ENCODE peak calls at places on chromosomes 12 and 14, in eight cellular contexts. V is keratinocyte, X is tibial artery, D is hepatocyte, A is brain microvascular endothelial cell, L is gastrocnemius medialis, J is pancreas, N is endodermal cell. E is an unnamed sample.

GRCh38 chr14:94054401-94054800 is 26.6 kb downstream of the DDX24 start:
- DNase-seq in V (no peak), X (peak), D (no peak), A (no peak), L (no peak), J (no peak), N (no peak), E (no peak)

GRCh38 chr12:4355843-4356327 is 23.6 kb downstream of the FGF23 start:
- DNase-seq in V (peak), X (no peak), D (peak), A (peak), L (no peak), J (no peak), N (peak), E (peak)

GRCh38 chr12:66698558-66698957 is 19.7 kb upstream of the GRIP1 start:
- DNase-seq in V (no peak), X (no peak), D (no peak), A (no peak), L (no peak), J (no peak), N (no peak), E (no peak)

GRCh38 chr14:90828642-90829487 is 12.6 kb upstream of the TTC7B start:
- DNase-seq in V (no peak), X (no peak), D (no peak), A (no peak), L (no peak), J (peak), N (no peak), E (no peak)

GRCh38 chr12:12952036-12952435 is at the start of gene GPRC5D:
- DNase-seq in V (no peak), X (no peak), D (no peak), A (no peak), L (no peak), J (no peak), N (no peak), E (no peak)

GRCh38 chr12:121807656-121808347 is 4.0 kb downstream of the SETD1B start:
- DNase-seq in V (no peak), X (no peak), D (no peak), A (no peak), L (peak), J (no peak), N (no peak), E (no peak)

GRCh38 chr14:64944861-64945260 is 2.3 kb upstream of the GPX2 start:
- DNase-seq in V (no peak), X (no peak), D (no peak), A (no peak), L (no peak), J (no peak), N (peak), E (no peak)

GRCh38 chr14:103348154-103348553 is 14.1 kb downstream of the EIF5 start:
- DNase-seq in V (no peak), X (no peak), D (no peak), A (no peak), L (no peak), J (no peak), N (no peak), E (no peak)

GRCh38 chr14:45177081-45177480 is 41.4 kb downstream of the FANCM start:
- DNase-seq in V (peak), X (no peak), D (no peak), A (peak), L (no peak), J (no peak), N (no peak), E (no peak)

GRCh38 chr14:31022386-31022785 is 3.1 kb upstream of the AP4S1 start:
- DNase-seq in V (no peak), X (no peak), D (no peak), A (no peak), L (no peak), J (no peak), N (no peak), E (no peak)

GRCh38 chr12:108131657-108132126 is 2.6 kb downstream of the WSCD2 start:
- DNase-seq in V (no peak), X (no peak), D (no peak), A (no peak), L (no peak), J (no peak), N (peak), E (no peak)

GRCh38 chr12:97643961-97644360 is 181.4 kb downstream of the RMST start:
- DNase-seq in V (no peak), X (no peak), D (no peak), A (no peak), L (no peak), J (no peak), N (no peak), E (no peak)

GRCh38 chr12:8590842-8591545 is 21.7 kb downstream of the AICDA start:
- DNase-seq in V (peak), X (no peak), D (peak), A (no peak), L (no peak), J (no peak), N (peak), E (no peak)

GRCh38 chr14:68619805-68620574 is 172.9 kb downstream of the ZFP36L1 start:
- DNase-seq in V (no peak), X (peak), D (peak), A (peak), L (peak), J (peak), N (peak), E (peak)

GRCh38 chr14:22587247-22587646 is 1.8 kb downstream of the DAD1 start:
- DNase-seq in V (no peak), X (no peak), D (no peak), A (no peak), L (no peak), J (no peak), N (no peak), E (no peak)
- H3K4me3 ChIP-seq in V (no peak), X (no peak), D (no peak), A (no peak), L (no peak), J (peak), N (peak), E (no peak)

GRCh38 chr14:72801381-72801812 is 92.5 kb downstream of the DPF3 start:
- DNase-seq in V (peak), X (no peak), D (peak), A (peak), L (peak), J (no peak), N (no peak), E (no peak)

GRCh38 chr14:72800848-72801370 is 93.0 kb downstream of the DPF3 start:
- DNase-seq in V (no peak), X (no peak), D (no peak), A (no peak), L (peak), J (no peak), N (no peak), E (no peak)

GRCh38 chr14:72802588-72802946 is 91.3 kb downstream of the DPF3 start:
- DNase-seq in V (no peak), X (no peak), D (no peak), A (no peak), L (no peak), J (no peak), N (no peak), E (no peak)

GRCh38 chr14:72800296-72800695 is 93.6 kb downstream of the DPF3 start:
- DNase-seq in V (no peak), X (no peak), D (no peak), A (no peak), L (no peak), J (no peak), N (no peak), E (no peak)

GRCh38 chr14:72801841-72802587 is 91.9 kb downstream of the DPF3 start:
- DNase-seq in V (no peak), X (no peak), D (no peak), A (no peak), L (peak), J (no peak), N (no peak), E (no peak)
- H3K27ac ChIP-seq in V (peak), X (no peak), D (peak), A (peak), L (peak), J (no peak), N (no peak), E (no peak)

GRCh38 chr14:22472935-22473854 is 115.8 kb downstream of the DAD1 start:
- DNase-seq in V (no peak), X (no peak), D (peak), A (peak), L (no peak), J (no peak), N (peak), E (no peak)

GRCh38 chr14:22476005-22476751 is 112.8 kb downstream of the DAD1 start:
- DNase-seq in V (no peak), X (no peak), D (no peak), A (no peak), L (no peak), J (no peak), N (no peak), E (no peak)

GRCh38 chr14:22476882-22477281 is 112.1 kb downstream of the DAD1 start:
- DNase-seq in V (no peak), X (no peak), D (no peak), A (no peak), L (no peak), J (no peak), N (no peak), E (no peak)

GRCh38 chr14:22475381-22475780 is 113.6 kb downstream of the DAD1 start:
- DNase-seq in V (no peak), X (no peak), D (no peak), A (no peak), L (no peak), J (no peak), N (no peak), E (no peak)

GRCh38 chr14:22474730-22475351 is 114.2 kb downstream of the DAD1 start:
- DNase-seq in V (no peak), X (no peak), D (no peak), A (peak), L (no peak), J (no peak), N (no peak), E (no peak)
- TF ChIP-seq CTCF in V (no peak), X (no peak), D (no peak), A (no peak), L (no peak), J (no peak), N (no peak), E (no peak)

GRCh38 chr14:95523818-95524448 is 7.5 kb upstream of the SYNE3 start:
- DNase-seq in V (no peak), X (no peak), D (no peak), A (no peak), L (no peak), J (peak), N (peak), E (no peak)
- H3K4me3 ChIP-seq in V (peak), X (no peak), D (no peak), A (no peak), L (no peak), J (peak), N (peak), E (no peak)

DNA sequence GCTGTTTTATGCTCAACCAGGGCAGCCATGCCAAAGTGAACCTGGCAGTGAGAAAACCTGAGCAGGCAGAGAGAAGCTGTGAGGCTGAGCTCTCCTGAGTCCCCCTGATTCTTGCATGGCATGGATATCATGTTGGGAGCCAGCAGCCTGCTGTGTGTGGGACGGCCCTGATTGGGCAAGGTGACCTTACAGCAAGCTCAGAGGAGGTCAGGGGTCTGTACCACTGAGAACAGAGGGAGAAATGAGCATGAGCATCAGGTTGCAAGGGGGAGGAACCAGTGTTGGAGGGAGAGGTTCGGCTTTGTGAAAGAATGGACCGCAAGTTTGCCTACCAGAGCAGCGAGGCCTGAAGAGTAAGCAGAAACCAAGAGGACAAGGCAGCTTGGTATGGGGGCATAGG is 59.2 kb upstream of the PTGR2 start:
- DNase-seq in V (no peak), X (no peak), D (no peak), A (no peak), L (no peak), J (no peak), N (peak), E (no peak)
- H3K27ac ChIP-seq in V (no peak), X (no peak), D (no peak), A (no peak), L (no peak), J (no peak), N (no peak), E (no peak)

GRCh38 chr12:14769462-14769836 is 33.8 kb downstream of the WBP11 start:
- DNase-seq in V (no peak), X (no peak), D (peak), A (no peak), L (no peak), J (peak), N (peak), E (peak)
- TF ChIP-seq CTCF in V (peak), X (no peak), D (no peak), A (no peak), L (no peak), J (no peak), N (no peak), E (no peak)

DNA sequence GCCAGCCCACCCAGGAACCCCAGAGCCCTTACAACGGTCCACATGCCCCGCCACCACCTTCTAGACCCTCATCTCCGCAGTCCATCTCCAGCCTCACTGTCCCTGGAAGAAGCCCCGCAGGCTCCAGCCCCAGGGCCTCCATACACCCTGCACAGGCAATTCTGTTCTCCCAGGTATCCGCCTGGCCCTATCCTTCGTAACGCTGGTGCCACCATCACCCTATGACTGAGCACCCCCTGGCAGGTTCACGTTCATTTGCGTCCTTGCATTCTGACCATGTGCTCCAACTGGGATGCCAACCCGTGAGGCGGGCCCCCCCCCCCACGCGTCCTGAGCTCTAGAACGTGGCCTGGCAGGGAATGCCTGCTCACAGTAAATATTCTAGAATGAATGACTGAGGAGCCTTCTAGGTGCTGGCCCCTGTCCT is 675 bp upstream of the SCARB1 start:
- DNase-seq in V (no peak), X (no peak), D (no peak), A (no peak), L (no peak), J (no peak), N (no peak), E (no peak)
- H3K4me3 ChIP-seq in V (no peak), X (peak), D (no peak), A (no peak), L (peak), J (peak), N (peak), E (no peak)

GRCh38 chr12:93081810-93082165 is 152.7 kb upstream of the EEA1 start:
- DNase-seq in V (no peak), X (no peak), D (no peak), A (no peak), L (no peak), J (no peak), N (no peak), E (no peak)
- H3K27ac ChIP-seq in V (no peak), X (no peak), D (no peak), A (no peak), L (no peak), J (no peak), N (peak), E (no peak)

E was measured in tibial nerve.